ENCODE peak calls at places on chromosomes 6 and 20, in seven cellular contexts. V is activated CD8-positive, alpha-beta T cell treated with anti-CD3 and anti-CD28 coated beads, Interleukin-2, amount 10 ng/mL, durations not matched to agents 7 days and 5 days; Q is tibial nerve; O is GM10248; C is stimulated activated naive CD8-positive, alpha-beta T cell treated with anti-CD3 and anti-CD28 coated beads, Interleukin-15, Interleukin-2, amounts not matched to agents 100 U/mL and 50 U/mL, for 24 hours; T is AG08396; W is cardiac muscle cell. J is an unnamed sample.

GRCh38 chr6:80338201-80338836 is 231.8 kb downstream of the BCKDHB start:
- DNase-seq in V (peak), Q (no peak), O (peak), C (peak), T (peak), W (peak), J (peak)

GRCh38 chr20:22768779-22769178 is 184.4 kb upstream of the FOXA2 start:
- DNase-seq in V (no peak), Q (no peak), O (no peak), C (no peak), T (no peak), W (peak), J (no peak)

GRCh38 chr6:26420607-26421235 is 18.6 kb downstream of the BTN3A1 start:
- DNase-seq in V (peak), Q (no peak), O (peak), C (peak), T (no peak), W (peak), J (peak)

GRCh38 chr6:139376604-139377218 is 2.3 kb upstream of the CITED2 start:
- DNase-seq in V (no peak), Q (peak), O (no peak), C (no peak), T (no peak), W (peak), J (no peak)

GRCh38 chr6:133512410-133513016 is 271.4 kb downstream of the EYA4 start:
- DNase-seq in V (peak), Q (no peak), O (peak), C (peak), T (peak), W (peak), J (no peak)

GRCh38 chr20:58407966-58408557 is 19.0 kb downstream of the VAPB start:
- DNase-seq in V (no peak), Q (no peak), O (peak), C (no peak), T (no peak), W (no peak), J (no peak)

GRCh38 chr6:11772109-11772830 is 6.3 kb downstream of the ADTRP start:
- DNase-seq in V (no peak), Q (no peak), O (no peak), C (no peak), T (peak), W (no peak), J (no peak)

GRCh38 chr6:111952326-111952725 is 79.1 kb upstream of the FYN start:
- DNase-seq in V (no peak), Q (no peak), O (no peak), C (no peak), T (no peak), W (no peak), J (no peak)